ENCODE peak calls at places on chromosomes 7 and 10, in ten cellular contexts. One of them, this sample, is unnamed.

GRCh38 chr10:102422586-102423129 is 2.0 kb downstream of the FBXL15 start:
- DNase-seq in stimulated activated CD4-positive, alpha-beta T cell treated with anti-CD3 and anti-CD28 coated beads, TNF-alpha, amount 100 ng/mL, for 4 hours: no peak
- DNase-seq in MV-4-11: peak; percentile 71
- DNase-seq in HFF-Myc: no peak
- DNase-seq in AG10803: peak; percentile 65
- DNase-seq in activated CD4-positive, alpha-beta T cell treated with anti-CD3 and anti-CD28 coated beads for 48 hours: peak; percentile 67
- DNase-seq in A549: peak; percentile 87
- DNase-seq in substantia nigra: peak; percentile 78
- DNase-seq in mucosa of descending colon: peak; percentile 90
- DNase-seq in Panc1: peak; percentile 55
- DNase-seq in this sample: no peak

GRCh38 chr7:108561047-108561619 is 8.4 kb downstream of the THAP5 start:
- DNase-seq in Panc1: no peak
- DNase-seq in mucosa of descending colon: no peak
- DNase-seq in MV-4-11: peak; percentile 30
- DNase-seq in A549: no peak
- DNase-seq in substantia nigra: no peak
- DNase-seq in HFF-Myc: no peak
- DNase-seq in activated CD4-positive, alpha-beta T cell treated with anti-CD3 and anti-CD28 coated beads for 48 hours: no peak
- DNase-seq in AG10803: peak; percentile 33
- DNase-seq in stimulated activated CD4-positive, alpha-beta T cell treated with anti-CD3 and anti-CD28 coated beads, TNF-alpha, amount 100 ng/mL, for 4 hours: no peak
- DNase-seq in this sample: no peak

GRCh38 chr10:71143170-71143569 is 69.2 kb upstream of the UNC5B start:
- DNase-seq in A549: no peak
- DNase-seq in mucosa of descending colon: no peak
- DNase-seq in MV-4-11: no peak
- DNase-seq in stimulated activated CD4-positive, alpha-beta T cell treated with anti-CD3 and anti-CD28 coated beads, TNF-alpha, amount 100 ng/mL, for 4 hours: no peak
- DNase-seq in activated CD4-positive, alpha-beta T cell treated with anti-CD3 and anti-CD28 coated beads for 48 hours: no peak
- DNase-seq in substantia nigra: no peak
- DNase-seq in Panc1: no peak
- DNase-seq in AG10803: no peak
- DNase-seq in HFF-Myc: no peak
- DNase-seq in this sample: no peak

GRCh38 chr7:98305951-98306535 is 24.6 kb downstream of the BRI3 start:
- DNase-seq in stimulated activated CD4-positive, alpha-beta T cell treated with anti-CD3 and anti-CD28 coated beads, TNF-alpha, amount 100 ng/mL, for 4 hours: no peak
- DNase-seq in AG10803: no peak
- DNase-seq in A549: no peak
- DNase-seq in substantia nigra: no peak
- DNase-seq in Panc1: no peak
- DNase-seq in MV-4-11: no peak
- DNase-seq in mucosa of descending colon: no peak
- DNase-seq in activated CD4-positive, alpha-beta T cell treated with anti-CD3 and anti-CD28 coated beads for 48 hours: no peak
- DNase-seq in HFF-Myc: no peak
- DNase-seq in this sample: no peak

GRCh38 chr7:98653601-98654310 is 36.7 kb downstream of the NPTX2 start:
- DNase-seq in HFF-Myc: no peak
- DNase-seq in MV-4-11: no peak
- DNase-seq in AG10803: no peak
- DNase-seq in substantia nigra: no peak
- DNase-seq in stimulated activated CD4-positive, alpha-beta T cell treated with anti-CD3 and anti-CD28 coated beads, TNF-alpha, amount 100 ng/mL, for 4 hours: no peak
- DNase-seq in activated CD4-positive, alpha-beta T cell treated with anti-CD3 and anti-CD28 coated beads for 48 hours: no peak
- DNase-seq in A549: no peak
- DNase-seq in Panc1: no peak
- DNase-seq in mucosa of descending colon: no peak
- DNase-seq in this sample: no peak

GRCh38 chr7:156129589-156129988 is 317.3 kb upstream of the SHH start:
- DNase-seq in HFF-Myc: no peak
- DNase-seq in Panc1: no peak
- DNase-seq in stimulated activated CD4-positive, alpha-beta T cell treated with anti-CD3 and anti-CD28 coated beads, TNF-alpha, amount 100 ng/mL, for 4 hours: no peak
- DNase-seq in AG10803: no peak
- DNase-seq in mucosa of descending colon: no peak
- DNase-seq in MV-4-11: no peak
- DNase-seq in substantia nigra: no peak
- DNase-seq in A549: no peak
- DNase-seq in activated CD4-positive, alpha-beta T cell treated with anti-CD3 and anti-CD28 coated beads for 48 hours: no peak
- DNase-seq in this sample: no peak

GRCh38 chr10:21831986-21832735 is 171.4 kb downstream of the DNAJC1 start:
- DNase-seq in AG10803: peak; percentile 60
- DNase-seq in HFF-Myc: no peak
- DNase-seq in mucosa of descending colon: no peak
- DNase-seq in A549: no peak
- DNase-seq in Panc1: no peak
- DNase-seq in activated CD4-positive, alpha-beta T cell treated with anti-CD3 and anti-CD28 coated beads for 48 hours: no peak
- DNase-seq in MV-4-11: no peak
- DNase-seq in stimulated activated CD4-positive, alpha-beta T cell treated with anti-CD3 and anti-CD28 coated beads, TNF-alpha, amount 100 ng/mL, for 4 hours: no peak
- DNase-seq in substantia nigra: no peak
- DNase-seq in this sample: no peak

GRCh38 chr7:158685727-158686126 is 18.9 kb downstream of the NCAPG2 start:
- DNase-seq in activated CD4-positive, alpha-beta T cell treated with anti-CD3 and anti-CD28 coated beads for 48 hours: no peak
- DNase-seq in Panc1: no peak
- DNase-seq in A549: no peak
- DNase-seq in mucosa of descending colon: no peak
- DNase-seq in AG10803: peak; percentile 82
- DNase-seq in stimulated activated CD4-positive, alpha-beta T cell treated with anti-CD3 and anti-CD28 coated beads, TNF-alpha, amount 100 ng/mL, for 4 hours: no peak
- DNase-seq in HFF-Myc: peak; percentile 31
- DNase-seq in substantia nigra: no peak
- DNase-seq in MV-4-11: no peak
- DNase-seq in this sample: no peak

GRCh38 chr10:70328987-70329386 is 45.2 kb upstream of the NPFFR1 start:
- DNase-seq in AG10803: peak; percentile 35
- DNase-seq in mucosa of descending colon: no peak
- DNase-seq in MV-4-11: no peak
- DNase-seq in activated CD4-positive, alpha-beta T cell treated with anti-CD3 and anti-CD28 coated beads for 48 hours: no peak
- DNase-seq in A549: no peak
- DNase-seq in stimulated activated CD4-positive, alpha-beta T cell treated with anti-CD3 and anti-CD28 coated beads, TNF-alpha, amount 100 ng/mL, for 4 hours: no peak
- DNase-seq in HFF-Myc: no peak
- DNase-seq in Panc1: no peak
- DNase-seq in substantia nigra: no peak
- DNase-seq in this sample: no peak

GRCh38 chr10:128047337-128047736 is 78.9 kb downstream of the MKI67 start:
- DNase-seq in substantia nigra: peak; percentile 62
- DNase-seq in Panc1: no peak
- DNase-seq in stimulated activated CD4-positive, alpha-beta T cell treated with anti-CD3 and anti-CD28 coated beads, TNF-alpha, amount 100 ng/mL, for 4 hours: peak; percentile 72
- DNase-seq in mucosa of descending colon: peak; percentile 91
- DNase-seq in HFF-Myc: no peak
- DNase-seq in MV-4-11: peak; percentile 92
- DNase-seq in AG10803: no peak
- DNase-seq in A549: peak; percentile 10
- DNase-seq in activated CD4-positive, alpha-beta T cell treated with anti-CD3 and anti-CD28 coated beads for 48 hours: peak; percentile 88
- DNase-seq in this sample: peak; percentile 92

GRCh38 chr7:97149843-97150242 is 32.3 kb downstream of the SDHAF3 start:
- DNase-seq in A549: no peak
- DNase-seq in substantia nigra: no peak
- DNase-seq in HFF-Myc: no peak
- DNase-seq in activated CD4-positive, alpha-beta T cell treated with anti-CD3 and anti-CD28 coated beads for 48 hours: no peak
- DNase-seq in AG10803: peak; percentile 37
- DNase-seq in Panc1: no peak
- DNase-seq in stimulated activated CD4-positive, alpha-beta T cell treated with anti-CD3 and anti-CD28 coated beads, TNF-alpha, amount 100 ng/mL, for 4 hours: no peak
- DNase-seq in MV-4-11: no peak
- DNase-seq in mucosa of descending colon: no peak
- DNase-seq in this sample: no peak

GRCh38 chr10:92688927-92689662 is 660 bp upstream of the HHEX start:
- DNase-seq in AG10803: no peak
- DNase-seq in substantia nigra: no peak
- DNase-seq in A549: peak; percentile 61
- DNase-seq in activated CD4-positive, alpha-beta T cell treated with anti-CD3 and anti-CD28 coated beads for 48 hours: no peak
- DNase-seq in MV-4-11: peak; percentile 60
- DNase-seq in HFF-Myc: no peak
- DNase-seq in Panc1: no peak
- DNase-seq in mucosa of descending colon: peak; percentile 33
- DNase-seq in stimulated activated CD4-positive, alpha-beta T cell treated with anti-CD3 and anti-CD28 coated beads, TNF-alpha, amount 100 ng/mL, for 4 hours: no peak
- DNase-seq in this sample: no peak

GRCh38 chr7:99504281-99504602 is 220 bp upstream of the ZKSCAN5 start:
- DNase-seq in activated CD4-positive, alpha-beta T cell treated with anti-CD3 and anti-CD28 coated beads for 48 hours: no peak
- DNase-seq in MV-4-11: no peak
- DNase-seq in Panc1: no peak
- DNase-seq in substantia nigra: no peak
- DNase-seq in AG10803: no peak
- DNase-seq in A549: no peak
- DNase-seq in mucosa of descending colon: no peak
- DNase-seq in HFF-Myc: no peak
- DNase-seq in stimulated activated CD4-positive, alpha-beta T cell treated with anti-CD3 and anti-CD28 coated beads, TNF-alpha, amount 100 ng/mL, for 4 hours: no peak
- DNase-seq in this sample: no peak

GRCh38 chr10:74333174-74333573 is 182.2 kb downstream of the ADK start:
- DNase-seq in AG10803: peak; percentile 93
- DNase-seq in MV-4-11: no peak
- DNase-seq in HFF-Myc: peak; percentile 65
- DNase-seq in activated CD4-positive, alpha-beta T cell treated with anti-CD3 and anti-CD28 coated beads for 48 hours: no peak
- DNase-seq in A549: no peak
- DNase-seq in substantia nigra: no peak
- DNase-seq in mucosa of descending colon: no peak
- DNase-seq in Panc1: no peak
- DNase-seq in stimulated activated CD4-positive, alpha-beta T cell treated with anti-CD3 and anti-CD28 coated beads, TNF-alpha, amount 100 ng/mL, for 4 hours: no peak
- DNase-seq in this sample: no peak